ENCODE peak calls at places on chromosome X, in nine cellular contexts. O is frontal cortex; Z is cardiac septum; I is germinal center; G is H7; L is naive thymus-derived CD8-positive, alpha-beta T cell; D is HT1080; N is neural crest cell; R is NCI-H1105. C is an unnamed sample.

GRCh38 chrX:53831662-53832635 is 145.4 kb upstream of the HUWE1 start:
- DNase-seq in O (no peak), Z (no peak), I (peak; percentile 5), G (peak; percentile 64), L (peak; percentile 32), D (peak; percentile 35), N (peak; percentile 19), R (peak; percentile 16), C (peak; percentile 19)

GRCh38 chrX:119503484-119503861 is 35.2 kb downstream of the SLC25A5 start:
- DNase-seq in O (no peak), Z (no peak), I (no peak), G (no peak), L (no peak), D (peak; percentile 93), N (no peak), R (peak; percentile 3), C (no peak)

GRCh38 chrX:99857455-99857854 is 552.6 kb downstream of the PCDH19 start:
- DNase-seq in O (no peak), Z (no peak), I (no peak), G (peak; percentile 10), L (no peak), D (no peak), N (no peak), R (no peak), C (no peak)

GRCh38 chrX:139187738-139188137 is 342.8 kb upstream of the F9 start:
- DNase-seq in O (no peak), Z (no peak), I (no peak), G (no peak), L (no peak), D (peak; percentile 72), N (no peak), R (no peak), C (no peak)

GRCh38 chrX:55695227-55696018 is 22.1 kb upstream of the RRAGB start:
- DNase-seq in O (no peak), Z (no peak), I (no peak), G (no peak), L (peak; percentile 41), D (no peak), N (no peak), R (no peak), C (no peak)

GRCh38 chrX:109952985-109953905 is 49.7 kb upstream of the TMEM164 start:
- DNase-seq in O (no peak), Z (no peak), I (no peak), G (no peak), L (no peak), D (peak; percentile 32), N (no peak), R (peak; percentile 19), C (no peak)

GRCh38 chrX:48896611-48897011 is 957 bp downstream of the TIMM17B start:
- DNase-seq in O (peak; percentile 7), Z (no peak), I (no peak), G (peak; percentile 75), L (no peak), D (no peak), N (no peak), R (no peak), C (no peak)

GRCh38 chrX:71993371-71993770 is 82.7 kb downstream of the NHSL2 start:
- DNase-seq in O (no peak), Z (no peak), I (no peak), G (no peak), L (no peak), D (no peak), N (no peak), R (no peak), C (no peak)

GRCh38 chrX:2642146-2642545 is 48.9 kb upstream of the CD99 start:
- DNase-seq in O (no peak), Z (no peak), I (no peak), G (no peak), L (no peak), D (no peak), N (no peak), R (no peak), C (no peak)

GRCh38 chrX:68018248-68019203 is 414.8 kb downstream of the OPHN1 start:
- DNase-seq in O (no peak), Z (no peak), I (no peak), G (peak; percentile 19), L (no peak), D (peak; percentile 53), N (peak; percentile 8), R (no peak), C (peak; percentile 25)